ENCODE peak calls at places on chromosomes 7 and 10, in nine cellular contexts. H, J, E, L, T, A, Y, W and Q are unnamed samples.

GRCh38 chr7:25075459-25075858 is 49.6 kb downstream of the CYCS start:
- DNase-seq in L (no peak), T (no peak), E (no peak), J (no peak), H (no peak), A (peak), W (no peak), Y (no peak), Q (no peak)

GRCh38 chr10:45557275-45557905 is 115.2 kb downstream of the ZFAND4 start:
- DNase-seq in J (peak), T (no peak), A (peak), E (no peak), W (no peak), Y (no peak), L (peak), H (no peak), Q (no peak)

GRCh38 chr7:83908526-83908925 is 259.6 kb upstream of the SEMA3E start:
- DNase-seq in W (no peak), T (no peak), A (no peak), J (peak), E (no peak), L (no peak), Y (no peak), H (no peak), Q (no peak)

GRCh38 chr10:12500406-12501303 is 151.3 kb downstream of the CAMK1D start:
- DNase-seq in J (peak), E (peak), Y (no peak), L (no peak), A (no peak), W (no peak), T (peak), H (peak), Q (no peak)

GRCh38 chr7:92767427-92767826 is 68.9 kb downstream of the CDK6 start:
- DNase-seq in H (no peak), T (no peak), A (no peak), E (no peak), Y (no peak), J (no peak), W (no peak), L (no peak), Q (no peak)

GRCh38 chr7:10474048-10474447 is 499.6 kb upstream of the PHF14 start:
- DNase-seq in J (no peak), Y (no peak), E (no peak), A (no peak), W (no peak), T (no peak), H (no peak), L (peak), Q (no peak)

GRCh38 chr7:73907554-73908122 is 46.7 kb downstream of the TMEM270 start:
- DNase-seq in W (no peak), J (no peak), H (peak), E (no peak), A (no peak), T (no peak), L (no peak), Y (no peak), Q (no peak)

GRCh38 chr10:79155301-79156081 is 86.7 kb downstream of the ZMIZ1 start:
- DNase-seq in W (peak), Y (no peak), A (no peak), L (no peak), H (no peak), T (no peak), E (no peak), J (peak), Q (no peak)

GRCh38 chr7:77657427-77658331 is 38.6 kb upstream of the RSBN1L start:
- DNase-seq in T (peak), E (no peak), W (no peak), A (peak), J (peak), Y (no peak), L (peak), H (no peak), Q (no peak)

GRCh38 chr10:8151086-8151485 is 96.6 kb downstream of the GATA3 start:
- DNase-seq in W (no peak), L (no peak), H (no peak), J (no peak), A (no peak), T (no peak), Y (no peak), E (no peak), Q (no peak)

GRCh38 chr10:126898460-126898859 is 6.8 kb upstream of the DOCK1 start:
- DNase-seq in H (no peak), L (no peak), W (no peak), T (no peak), J (no peak), A (no peak), Y (no peak), E (no peak), Q (no peak)

GRCh38 chr7:26508481-26508880 is 216.8 kb downstream of the SNX10 start:
- DNase-seq in Y (no peak), H (no peak), J (no peak), L (no peak), W (no peak), E (no peak), A (no peak), T (no peak), Q (no peak)

GRCh38 chr7:27564881-27565482 is 97.7 kb downstream of the HIBADH start:
- DNase-seq in J (no peak), E (no peak), W (no peak), A (no peak), T (no peak), H (no peak), Y (no peak), L (no peak), Q (peak)

GRCh38 chr7:54697659-54698186 is 61.3 kb downstream of the SEC61G start:
- DNase-seq in W (no peak), L (no peak), A (no peak), J (no peak), E (no peak), T (no peak), H (no peak), Y (no peak), Q (no peak)

GRCh38 chr10:3398825-3399646 is 226.5 kb upstream of the PITRM1 start:
- DNase-seq in L (peak), Y (peak), J (no peak), A (no peak), T (no peak), W (peak), E (no peak), H (peak), Q (no peak)

GRCh38 chr7:105787793-105788192 is 88.6 kb downstream of the ATXN7L1 start:
- DNase-seq in A (no peak), E (no peak), Y (no peak), W (no peak), L (no peak), J (no peak), H (no peak), T (no peak), Q (no peak)

GRCh38 chr10:32367793-32368453 is 21.0 kb upstream of the EPC1 start:
- DNase-seq in Y (peak), T (peak), W (peak), A (peak), H (no peak), J (peak), L (peak), E (peak), Q (peak)

GRCh38 chr10:86290933-86291615 is 75.5 kb downstream of the GRID1 start:
- DNase-seq in W (no peak), L (no peak), E (peak), J (no peak), H (peak), T (no peak), A (no peak), Y (no peak), Q (peak)

GRCh38 chr10:15209827-15210509 is 41.5 kb upstream of the NMT2 start:
- DNase-seq in J (peak), W (peak), H (peak), A (peak), T (peak), L (peak), E (peak), Y (peak), Q (peak)

GRCh38 chr7:64045301-64046040 is at the start of gene ZNF727:
- DNase-seq in Y (no peak), E (no peak), T (no peak), J (no peak), A (no peak), L (no peak), H (peak), W (peak), Q (no peak)

GRCh38 chr7:151895008-151895661 is 18.2 kb upstream of the PRKAG2 start:
- DNase-seq in E (no peak), J (no peak), T (no peak), Y (no peak), W (no peak), A (no peak), H (no peak), L (no peak), Q (no peak)

GRCh38 chr7:71238541-71238940 is 106.6 kb downstream of the GALNT17 start:
- DNase-seq in E (no peak), J (no peak), Y (no peak), H (no peak), A (no peak), T (peak), W (no peak), L (no peak), Q (no peak)

GRCh38 chr7:120436487-120437060 is 163.6 kb downstream of the KCND2 start:
- DNase-seq in A (no peak), Y (no peak), T (no peak), E (no peak), J (no peak), H (no peak), W (no peak), L (no peak), Q (no peak)

GRCh38 chr10:92052741-92053140 is 129.2 kb downstream of the BTAF1 start:
- DNase-seq in E (no peak), W (no peak), L (no peak), Y (no peak), J (no peak), A (no peak), T (no peak), H (no peak), Q (no peak)

GRCh38 chr7:69800495-69800894 is 202.2 kb downstream of the AUTS2 start:
- DNase-seq in J (no peak), L (no peak), H (no peak), T (peak), Y (no peak), W (no peak), A (no peak), E (no peak), Q (no peak)

GRCh38 chr7:77729574-77730348 is 33.5 kb downstream of the RSBN1L start:
- DNase-seq in J (no peak), L (no peak), T (no peak), A (no peak), Y (no peak), E (no peak), H (no peak), W (no peak), Q (no peak)

GRCh38 chr10:79409038-79410035 is 36.1 kb downstream of the ZCCHC24 start:
- DNase-seq in Y (peak), J (no peak), T (no peak), A (no peak), H (no peak), W (no peak), E (peak), L (no peak), Q (peak)

GRCh38 chr7:126993626-126994213 is 259.0 kb downstream of the GRM8 start:
- DNase-seq in J (peak), E (no peak), H (no peak), A (no peak), T (no peak), Y (no peak), L (no peak), W (no peak), Q (no peak)

GRCh38 chr10:92757066-92757716 is 67.4 kb downstream of the HHEX start:
- DNase-seq in H (peak), J (peak), E (peak), A (peak), W (peak), T (peak), L (peak), Y (no peak), Q (no peak)

GRCh38 chr7:37281368-37282092 is 167.1 kb downstream of the ELMO1 start:
- DNase-seq in J (no peak), W (no peak), H (no peak), T (no peak), Y (no peak), E (no peak), L (no peak), A (no peak), Q (no peak)

GRCh38 chr10:75475470-75476182 is 44.2 kb downstream of the LRMDA start:
- DNase-seq in E (no peak), A (no peak), J (no peak), T (no peak), W (no peak), Y (no peak), H (no peak), L (no peak), Q (no peak)

GRCh38 chr10:43156590-43157340 is 18.5 kb downstream of the CSGALNACT2 start:
- DNase-seq in T (peak), A (no peak), W (no peak), J (no peak), H (no peak), Y (no peak), E (no peak), L (no peak), Q (no peak)

GRCh38 chr10:77420942-77421523 is 216.6 kb downstream of the KCNMA1 start:
- DNase-seq in A (no peak), W (no peak), E (no peak), J (no peak), H (no peak), Y (no peak), T (no peak), L (no peak), Q (no peak)

DNA sequence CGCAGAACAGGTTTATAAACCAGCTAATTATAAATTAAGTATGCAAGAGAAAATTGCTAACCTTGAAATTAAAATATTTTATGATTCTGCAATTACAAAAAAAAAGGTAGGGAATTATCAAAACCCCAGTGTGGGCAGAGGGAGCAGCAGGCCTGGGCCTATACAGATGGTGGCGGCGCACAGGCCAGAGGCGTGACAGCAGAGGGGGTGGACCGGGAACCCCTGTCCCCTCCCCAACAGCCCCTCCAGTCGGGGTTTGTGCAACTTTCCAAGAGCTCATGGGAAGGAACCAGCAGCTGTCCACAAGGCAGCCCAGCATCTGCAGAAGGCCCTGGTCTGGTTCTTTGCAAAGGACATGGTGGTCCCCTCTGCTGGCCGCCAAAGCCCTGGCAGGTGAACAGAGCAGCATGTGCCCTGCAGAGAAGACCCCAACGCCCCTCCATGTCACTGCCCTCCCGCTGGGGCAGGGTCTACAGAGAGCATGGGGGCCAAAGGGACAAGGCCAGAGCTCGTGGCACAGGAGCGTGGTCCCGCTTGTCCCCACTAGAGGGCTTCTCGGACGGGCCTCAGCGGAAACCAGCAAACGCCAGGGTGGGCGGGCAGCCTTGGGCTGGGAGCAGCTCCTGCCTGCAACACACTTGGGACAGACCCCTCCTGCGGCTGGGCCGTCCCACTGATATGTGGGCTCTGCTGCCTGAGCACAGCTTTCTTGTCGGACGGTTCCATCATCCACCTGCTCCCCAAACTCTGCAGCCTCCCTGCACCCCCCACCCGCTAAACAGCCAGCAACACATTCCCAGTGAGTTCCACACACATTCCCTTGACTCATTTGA is 75.1 kb downstream of the EBF3 start:
- DNase-seq in H (no peak), J (peak), T (peak), L (no peak), W (peak), A (peak), Y (peak), E (no peak), Q (peak)
- TF ChIP-seq CTCF in H (peak), J (peak), T (peak), L (peak), W (peak), A (peak), Y (peak), E (peak), Q (peak)

GRCh38 chr7:137965942-137966624 is 35.8 kb downstream of the CREB3L2 start:
- DNase-seq in J (no peak), Y (no peak), E (no peak), T (no peak), A (no peak), H (no peak), W (no peak), L (no peak), Q (no peak)
- TF ChIP-seq CTCF in J (no peak), Y (no peak), E (no peak), T (peak), A (no peak), H (no peak), W (no peak), L (no peak), Q (no peak)

DNA sequence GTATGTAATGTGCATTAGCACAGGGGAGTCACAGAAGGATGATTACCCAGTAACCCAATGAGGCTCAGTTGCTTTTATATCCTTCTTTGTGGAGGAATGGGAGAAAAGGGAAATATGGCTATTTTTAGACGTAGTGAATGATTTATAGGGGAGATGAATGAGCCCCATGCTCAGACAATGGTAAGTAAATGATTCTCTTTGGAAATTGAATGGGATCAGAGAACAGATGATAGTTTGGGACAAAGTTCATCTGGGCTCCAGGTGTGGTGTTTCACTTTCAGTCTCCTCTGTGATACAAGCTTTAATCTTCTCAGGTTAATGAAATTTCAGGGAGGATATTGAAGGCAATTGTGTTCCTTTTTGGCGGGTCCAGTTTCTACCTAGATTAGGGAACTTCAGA is 63.0 kb upstream of the MPP7 start:
- DNase-seq in W (no peak), H (no peak), L (peak), J (no peak), A (no peak), Y (no peak), E (no peak), T (no peak), Q (no peak)
- TF ChIP-seq CTCF in W (no peak), H (no peak), L (no peak), J (no peak), A (no peak), Y (no peak), E (no peak), T (no peak), Q (no peak)

GRCh38 chr7:20698469-20698868 is 83.0 kb downstream of the ABCB5 start:
- DNase-seq in E (no peak), J (no peak), Y (no peak), A (no peak), H (no peak), L (no peak), T (no peak), W (no peak), Q (no peak)
- TF ChIP-seq CTCF in E (no peak), J (no peak), Y (no peak), A (no peak), H (no peak), L (no peak), T (no peak), W (no peak), Q (no peak)

DNA sequence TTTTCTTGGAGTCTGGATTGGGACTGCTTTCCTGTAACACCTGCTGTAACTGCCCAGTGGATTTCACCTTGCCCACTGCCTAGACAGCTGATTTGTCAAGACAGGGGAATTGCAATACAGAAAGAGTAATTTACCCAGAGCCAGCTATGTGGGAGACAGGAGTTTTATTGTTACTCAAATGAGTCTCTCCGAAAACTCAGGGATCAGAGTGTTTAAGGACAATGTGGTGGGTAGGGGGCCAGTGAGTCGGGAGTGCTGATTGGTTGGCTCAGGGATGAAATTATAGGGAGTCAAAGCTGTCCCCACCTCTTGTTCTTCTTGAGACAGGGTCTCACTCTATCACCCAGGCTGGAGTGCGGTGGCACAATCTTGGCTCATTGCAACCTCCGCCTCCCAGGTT is 25.2 kb upstream of the BNIP3 start:
- DNase-seq in H (no peak), T (no peak), Y (no peak), A (no peak), E (no peak), W (no peak), L (no peak), J (no peak), Q (no peak)
- TF ChIP-seq CTCF in H (no peak), T (no peak), Y (no peak), A (no peak), E (no peak), W (no peak), L (no peak), J (no peak), Q (no peak)

DNA sequence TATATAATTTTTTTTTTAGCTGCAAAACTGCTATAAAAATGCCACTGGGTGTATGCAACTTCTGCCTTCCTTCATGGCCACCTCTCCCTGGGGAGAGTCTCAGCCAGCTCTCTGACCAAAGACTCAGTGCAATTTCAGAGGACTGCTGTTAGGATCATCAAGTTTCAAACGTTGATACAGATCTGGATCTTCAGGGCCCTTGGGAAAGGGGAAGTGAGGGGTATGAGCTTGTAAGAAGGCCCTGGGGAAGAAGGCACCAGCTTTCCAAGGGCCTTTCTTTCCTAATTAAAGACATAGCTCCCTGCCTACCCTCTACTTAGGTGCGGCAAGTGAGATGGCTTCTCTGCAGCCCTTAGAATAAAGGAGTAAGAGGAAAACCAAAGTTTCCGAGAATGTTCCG is 130.4 kb downstream of the CUL2 start:
- DNase-seq in W (no peak), Y (no peak), J (peak), A (no peak), T (no peak), H (no peak), E (no peak), L (no peak), Q (no peak)
- TF ChIP-seq CTCF in W (no peak), Y (no peak), J (no peak), A (no peak), T (no peak), H (no peak), E (no peak), L (no peak), Q (no peak)

GRCh38 chr7:44244282-44244681 is 43.5 kb downstream of the YKT6 start:
- DNase-seq in W (no peak), T (peak), Y (peak), A (peak), J (peak), L (no peak), H (no peak), E (no peak), Q (no peak)
- TF ChIP-seq CTCF in W (peak), T (peak), Y (peak), A (peak), J (peak), L (peak), H (peak), E (peak), Q (peak)

GRCh38 chr10:11325817-11326216 is 285.6 kb downstream of the USP6NL start:
- DNase-seq in J (no peak), Y (no peak), H (no peak), L (no peak), E (no peak), T (no peak), W (no peak), A (no peak), Q (no peak)
- TF ChIP-seq CTCF in J (no peak), Y (no peak), H (no peak), L (no peak), E (no peak), T (no peak), W (no peak), A (no peak), Q (no peak)

GRCh38 chr10:13991353-13991752 is 339.4 kb downstream of the FRMD4A start:
- DNase-seq in L (no peak), H (no peak), T (no peak), W (no peak), J (no peak), A (no peak), Y (no peak), E (no peak), Q (no peak)
- TF ChIP-seq CTCF in L (no peak), H (no peak), T (no peak), W (no peak), J (no peak), A (no peak), Y (no peak), E (no peak), Q (no peak)